ENCODE peak calls at places on chromosomes 7 and 10, in six cellular contexts. I, Q, X, E, W and J are unnamed samples.
A peak's percentile ranks its signal among the peaks of the same experiment; 100 is the strongest.

GRCh38 chr7:127780489-127780888 is 128.5 kb downstream of the SND1 start:
- DNase-seq in I (no peak), Q (no peak), X (no peak), E (no peak), W (no peak), J (no peak)

GRCh38 chr7:117041822-117042221 is 88.5 kb downstream of the ST7 start:
- DNase-seq in I (no peak), Q (no peak), X (no peak), E (peak; percentile 16), W (no peak), J (no peak)

GRCh38 chr7:133497061-133497460 is 244.2 kb downstream of the EXOC4 start:
- DNase-seq in I (no peak), Q (no peak), X (no peak), E (no peak), W (no peak), J (no peak)

GRCh38 chr7:157808042-157808441 is 471.2 kb downstream of the DNAJB6 start:
- DNase-seq in I (no peak), Q (no peak), X (no peak), E (no peak), W (no peak), J (no peak)

GRCh38 chr7:17301491-17302101 is 3.1 kb downstream of the AHR start:
- DNase-seq in I (peak; percentile 69), Q (peak; percentile 48), X (peak; percentile 47), E (peak; percentile 51), W (peak; percentile 34), J (no peak)

GRCh38 chr10:69318087-69318996 is 40.0 kb downstream of the HK1 start:
- DNase-seq in I (peak; percentile 93), Q (peak; percentile 87), X (peak; percentile 87), E (peak; percentile 90), W (peak; percentile 86), J (no peak)

GRCh38 chr10:86391986-86392722 is 25.6 kb upstream of the GRID1 start:
- DNase-seq in I (no peak), Q (no peak), X (no peak), E (no peak), W (no peak), J (no peak)

GRCh38 chr7:22663319-22663718 is 63.7 kb upstream of the IL6 start:
- DNase-seq in I (no peak), Q (no peak), X (no peak), E (peak; percentile 79), W (no peak), J (no peak)

GRCh38 chr7:16223963-16224707 is 197.2 kb downstream of the CRPPA start:
- DNase-seq in I (no peak), Q (no peak), X (no peak), E (no peak), W (no peak), J (no peak)

GRCh38 chr10:50788951-50789904 is 49.5 kb downstream of the ASAH2B start:
- DNase-seq in I (peak; percentile 18), Q (no peak), X (no peak), E (peak; percentile 24), W (no peak), J (no peak)

GRCh38 chr7:157627646-157628045 is 290.8 kb downstream of the DNAJB6 start:
- DNase-seq in I (no peak), Q (no peak), X (no peak), E (no peak), W (no peak), J (no peak)

GRCh38 chr7:100374601-100375000 is 1.3 kb downstream of the PILRA start:
- DNase-seq in I (no peak), Q (no peak), X (no peak), E (no peak), W (no peak), J (no peak)

GRCh38 chr7:63031838-63032436 is 966.7 kb upstream of the ZNF722 start:
- DNase-seq in I (no peak), Q (no peak), X (no peak), E (no peak), W (no peak), J (no peak)

GRCh38 chr7:29105191-29105590 is 41.1 kb downstream of the CPVL start:
- DNase-seq in I (no peak), Q (no peak), X (no peak), E (no peak), W (no peak), J (no peak)

GRCh38 chr7:123992913-123993518 is 39.9 kb downstream of the TMEM229A start:
- DNase-seq in I (no peak), Q (no peak), X (no peak), E (no peak), W (no peak), J (no peak)

GRCh38 chr7:43522406-43523156 is 60.3 kb upstream of the STK17A start:
- DNase-seq in I (no peak), Q (no peak), X (no peak), E (peak; percentile 87), W (no peak), J (no peak)

GRCh38 chr7:155928583-155929145 is 116.4 kb upstream of the SHH start:
- DNase-seq in I (no peak), Q (no peak), X (no peak), E (no peak), W (no peak), J (no peak)

GRCh38 chr10:51501396-51501795 is 198.0 kb downstream of the CSTF2T start:
- DNase-seq in I (no peak), Q (no peak), X (no peak), E (no peak), W (no peak), J (no peak)

GRCh38 chr10:132667613-132668394 is 118.1 kb downstream of the NKX6-2 start:
- DNase-seq in I (no peak), Q (no peak), X (no peak), E (peak; percentile 67), W (no peak), J (no peak)

GRCh38 chr10:70169661-70170364 is 501 bp downstream of the SAR1A start:
- DNase-seq in I (peak; percentile 46), Q (no peak), X (no peak), E (no peak), W (no peak), J (no peak)

GRCh38 chr7:134593530-134594392 is 44.9 kb downstream of the AKR1B15 start:
- DNase-seq in I (peak; percentile 35), Q (no peak), X (no peak), E (peak; percentile 84), W (no peak), J (peak; percentile 81)

GRCh38 chr10:4830546-4830945 is 4.5 kb downstream of the AKR1E2 start:
- DNase-seq in I (no peak), Q (no peak), X (no peak), E (no peak), W (no peak), J (no peak)

GRCh38 chr10:78771215-78771614 is 297.6 kb upstream of the ZMIZ1 start:
- DNase-seq in I (no peak), Q (no peak), X (no peak), E (no peak), W (no peak), J (no peak)